ENCODE peak calls at places on chromosomes 12 and 14, in ten cellular contexts. N is right atrium auricular region; L is nephron progenitor cell; O is left lung; V is IMR-90; K is stimulated activated CD8-positive, alpha-beta memory T cell treated with anti-CD3 and anti-CD28 coated beads, Interleukin-4, amount 100 ng/mL, for 4 hours; H is T47D; A is iris pigment epithelial cell; W is posterior cingulate gyrus; G is LoVo. C is an unnamed sample.

GRCh38 chr12:50220357-50221061 is 53.3 kb upstream of the CERS5 start:
- DNase-seq in K (no peak), A (peak; percentile 80), H (no peak), L (no peak), V (peak; percentile 72), N (no peak), G (no peak), W (no peak), O (no peak), C (no peak)

GRCh38 chr12:39272934-39273770 is 169.8 kb downstream of the KIF21A start:
- DNase-seq in W (no peak), L (peak; percentile 44), A (peak; percentile 34), V (peak; percentile 3), O (no peak), K (no peak), H (peak; percentile 70), G (peak; percentile 54), N (no peak), C (no peak)

GRCh38 chr14:24605435-24606190 is 3.9 kb downstream of the GZMH start:
- DNase-seq in A (no peak), V (no peak), L (peak; percentile 54), K (peak; percentile 54), N (no peak), G (peak; percentile 38), W (no peak), O (peak; percentile 41), H (peak; percentile 20), C (no peak)

GRCh38 chr14:68787235-68787727 is 5.6 kb downstream of the ZFP36L1 start:
- DNase-seq in L (no peak), V (no peak), G (no peak), K (no peak), N (peak; percentile 66), A (peak; percentile 36), H (no peak), W (no peak), O (no peak), C (peak; percentile 91)

GRCh38 chr12:30286345-30286926 is 409.2 kb downstream of the IPO8 start:
- DNase-seq in W (no peak), L (no peak), K (no peak), V (peak; percentile 42), H (peak; percentile 40), N (no peak), G (peak; percentile 23), O (no peak), A (peak; percentile 53), C (no peak)

GRCh38 chr12:95248095-95248494 is 30.5 kb downstream of the VEZT start:
- DNase-seq in L (no peak), W (no peak), A (no peak), O (no peak), H (no peak), N (no peak), K (no peak), V (no peak), G (no peak), C (no peak)

GRCh38 chr14:68407838-68408237 is 385.0 kb downstream of the ZFP36L1 start:
- DNase-seq in L (no peak), K (no peak), W (no peak), O (no peak), H (no peak), N (no peak), V (no peak), A (no peak), G (peak; percentile 19), C (no peak)

GRCh38 chr14:69573841-69574265 is 818 bp downstream of the CCDC177 start:
- DNase-seq in K (no peak), H (peak; percentile 35), N (no peak), L (peak; percentile 44), W (peak; percentile 83), A (no peak), O (no peak), G (no peak), V (no peak), C (no peak)

GRCh38 chr12:47811581-47812484 is 7.9 kb downstream of the HDAC7 start:
- DNase-seq in O (no peak), G (no peak), N (peak; percentile 92), H (no peak), L (no peak), V (peak; percentile 86), W (peak; percentile 63), A (peak; percentile 80), K (no peak), C (no peak)

GRCh38 chr12:54439521-54440255 is 20.6 kb upstream of the ITGA5 start:
- DNase-seq in W (no peak), N (no peak), H (peak; percentile 82), O (no peak), A (peak; percentile 72), V (peak; percentile 86), G (peak; percentile 68), L (no peak), K (no peak), C (no peak)

GRCh38 chr14:94474581-94475031 is 1.4 kb downstream of the SERPINA9 start:
- DNase-seq in H (no peak), G (peak; percentile 52), W (no peak), L (no peak), K (no peak), A (peak; percentile 28), V (peak; percentile 25), N (no peak), O (no peak), C (no peak)

GRCh38 chr14:52902971-52903385 is 47.9 kb downstream of the FERMT2 start:
- DNase-seq in W (no peak), O (no peak), V (peak; percentile 57), N (no peak), A (peak; percentile 69), L (no peak), H (no peak), K (no peak), G (no peak), C (no peak)

GRCh38 chr12:131795688-131796410 is 32.3 kb upstream of the MMP17 start:
- DNase-seq in W (no peak), O (no peak), L (no peak), V (no peak), A (no peak), G (no peak), K (no peak), H (peak; percentile 96), N (no peak), C (no peak)

GRCh38 chr14:81776531-81776930 is 242.9 kb upstream of the SEL1L start:
- DNase-seq in H (no peak), G (no peak), A (no peak), K (no peak), N (no peak), O (no peak), W (no peak), V (no peak), L (no peak), C (no peak)

GRCh38 chr14:85535916-85536834 is 6.2 kb downstream of the FLRT2 start:
- DNase-seq in O (no peak), N (no peak), L (no peak), H (peak; percentile 29), V (peak; percentile 79), W (no peak), K (no peak), G (no peak), A (peak; percentile 80), C (no peak)

GRCh38 chr12:46722737-46723136 is 103.1 kb downstream of the SLC38A4 start:
- DNase-seq in N (no peak), O (no peak), A (peak; percentile 57), G (no peak), H (no peak), L (no peak), K (no peak), W (no peak), V (peak; percentile 63), C (no peak)

GRCh38 chr12:101221301-101221700 is 11.3 kb upstream of the SLC5A8 start:
- DNase-seq in V (no peak), L (no peak), W (no peak), G (no peak), A (no peak), N (no peak), H (no peak), K (no peak), O (no peak), C (no peak)

GRCh38 chr12:130342842-130343241 is 5.2 kb downstream of the PIWIL1 start:
- DNase-seq in K (no peak), O (no peak), G (no peak), L (no peak), A (no peak), H (no peak), V (no peak), W (no peak), N (no peak), C (no peak)

GRCh38 chr12:1171657-1172056 is 180.6 kb downstream of the ERC1 start:
- DNase-seq in N (no peak), H (no peak), G (peak; percentile 12), W (no peak), O (no peak), A (peak; percentile 40), K (no peak), V (no peak), L (peak; percentile 45), C (no peak)

GRCh38 chr12:116517431-116518045 is 41.6 kb upstream of the MAP1LC3B2 start:
- DNase-seq in O (no peak), G (no peak), W (no peak), N (no peak), A (no peak), H (no peak), V (no peak), K (no peak), L (no peak), C (no peak)

GRCh38 chr14:54637829-54638446 is 71.0 kb downstream of the SAMD4A start:
- DNase-seq in W (no peak), G (no peak), O (no peak), K (no peak), V (peak; percentile 92), L (peak; percentile 8), N (no peak), H (no peak), A (peak; percentile 86), C (no peak)

GRCh38 chr14:104499784-104500496 is 79.6 kb upstream of the C14orf180 start:
- DNase-seq in O (no peak), K (no peak), V (no peak), W (no peak), L (no peak), A (no peak), H (no peak), N (no peak), G (no peak), C (peak; percentile 79)

GRCh38 chr14:90721619-90722305 is 94.5 kb downstream of the TTC7B start:
- DNase-seq in K (no peak), V (peak; percentile 68), H (no peak), W (no peak), N (no peak), O (no peak), G (no peak), A (peak; percentile 68), L (no peak), C (peak; percentile 58)

GRCh38 chr12:64147011-64147671 is 75.0 kb downstream of the KICS2 start:
- DNase-seq in A (no peak), W (no peak), N (no peak), K (no peak), G (no peak), H (no peak), V (no peak), L (peak; percentile 47), O (no peak), C (no peak)

GRCh38 chr12:89695830-89696229 is 12.8 kb downstream of the ATP2B1 start:
- DNase-seq in N (no peak), O (no peak), H (no peak), V (no peak), W (no peak), K (no peak), L (no peak), G (peak; percentile 26), A (no peak), C (no peak)

GRCh38 chr12:89950421-89950820 is 241.8 kb upstream of the ATP2B1 start:
- DNase-seq in K (no peak), O (no peak), L (no peak), W (no peak), G (no peak), V (no peak), A (no peak), N (no peak), H (no peak), C (no peak)

GRCh38 chr12:116274552-116275375 is 2.7 kb downstream of the MED13L start:
- DNase-seq in A (no peak), K (no peak), G (no peak), W (no peak), L (no peak), H (peak; percentile 70), N (no peak), V (no peak), O (no peak), C (no peak)

GRCh38 chr12:122517877-122518276 is 8.9 kb downstream of the RSRC2 start:
- DNase-seq in A (peak; percentile 99), G (no peak), V (peak; percentile 98), W (no peak), K (no peak), L (no peak), O (no peak), H (no peak), N (no peak), C (no peak)

C was measured in vagina.